ENCODE peak calls at places on chromosomes 3 and 15, in eight cellular contexts. X is K562, A is A549, L is IMR-90, T is H1, O is HepG2, I is WTC11, M is SK-N-SH. H is an unnamed sample.

GRCh38 chr15:100694381-100695012 is 92.1 kb downstream of the ASB7 start:
- DNase-seq in T (no peak), L (peak; percentile 62), A (no peak), I (no peak), X (no peak), O (no peak), M (no peak), H (no peak)

GRCh38 chr3:155352900-155353490 is 59.5 kb upstream of the STRIT1 start:
- DNase-seq in X (no peak), O (peak; percentile 21), M (peak; percentile 31), L (peak; percentile 21), A (peak; percentile 52), I (no peak), T (no peak), H (no peak)

GRCh38 chr15:75785771-75786563 is 57.3 kb upstream of the UBE2Q2 start:
- DNase-seq in X (peak; percentile 44), I (peak; percentile 74), M (peak; percentile 86), T (peak; percentile 59), O (peak; percentile 31), L (no peak), A (peak; percentile 13), H (no peak)

GRCh38 chr3:136547293-136547692 is 204.9 kb downstream of the STAG1 start:
- DNase-seq in T (no peak), X (no peak), L (peak; percentile 55), A (no peak), O (no peak), I (no peak), M (no peak), H (peak; percentile 9)

GRCh38 chr3:187186801-187187421 is 10.4 kb upstream of the RTP1 start:
- DNase-seq in X (peak; percentile 28), I (no peak), A (peak; percentile 22), M (no peak), L (peak; percentile 94), T (no peak), O (peak; percentile 12), H (no peak)

GRCh38 chr15:68335251-68335650 is 57.7 kb downstream of the FEM1B start:
- DNase-seq in A (peak; percentile 22), M (no peak), O (no peak), I (no peak), T (no peak), L (no peak), X (no peak), H (no peak)

GRCh38 chr3:194572131-194572789 is 61.0 kb downstream of the TMEM44 start:
- DNase-seq in I (no peak), O (peak; percentile 90), T (no peak), M (no peak), X (peak; percentile 75), L (peak; percentile 97), A (peak; percentile 46), H (no peak)

GRCh38 chr15:41559239-41559488 is 152 bp downstream of the TYRO3 start:
- DNase-seq in A (no peak), O (no peak), L (no peak), T (no peak), M (no peak), I (no peak), X (no peak), H (no peak)

GRCh38 chr3:134317106-134317947 is 56.9 kb downstream of the AMOTL2 start:
- DNase-seq in X (no peak), L (no peak), O (no peak), A (peak; percentile 67), T (no peak), M (no peak), I (no peak), H (no peak)

GRCh38 chr3:193848547-193848946 is 255.5 kb downstream of the OPA1 start:
- DNase-seq in A (no peak), I (no peak), T (no peak), L (no peak), O (no peak), M (no peak), X (no peak), H (no peak)

GRCh38 chr15:48550822-48551525 is 94.5 kb downstream of the FBN1 start:
- DNase-seq in X (peak; percentile 11), A (no peak), M (no peak), L (no peak), I (no peak), T (no peak), O (no peak), H (no peak)

GRCh38 chr15:51260262-51260661 is 78.1 kb downstream of the CYP19A1 start:
- DNase-seq in A (no peak), X (no peak), T (no peak), O (no peak), L (peak; percentile 8), I (no peak), M (peak; percentile 61), H (no peak)

GRCh38 chr3:153977148-153977547 is 144.0 kb upstream of the ARHGEF26 start:
- DNase-seq in I (no peak), M (no peak), X (no peak), L (no peak), T (no peak), A (no peak), O (no peak), H (no peak)

GRCh38 chr3:53225651-53226050 is 30.2 kb downstream of the TKT start:
- DNase-seq in O (no peak), I (no peak), L (no peak), A (no peak), X (no peak), M (no peak), T (no peak), H (no peak)

GRCh38 chr3:190618349-190619030 is 104.6 kb downstream of the IL1RAP start:
- DNase-seq in X (no peak), O (peak; percentile 4), M (no peak), A (no peak), I (no peak), T (no peak), L (peak; percentile 11), H (no peak)
- TF ChIP-seq USF2 in X (no peak), O (no peak), M (no peak), A (no peak), I (no peak), T (no peak), L (no peak), H (no peak)

DNA sequence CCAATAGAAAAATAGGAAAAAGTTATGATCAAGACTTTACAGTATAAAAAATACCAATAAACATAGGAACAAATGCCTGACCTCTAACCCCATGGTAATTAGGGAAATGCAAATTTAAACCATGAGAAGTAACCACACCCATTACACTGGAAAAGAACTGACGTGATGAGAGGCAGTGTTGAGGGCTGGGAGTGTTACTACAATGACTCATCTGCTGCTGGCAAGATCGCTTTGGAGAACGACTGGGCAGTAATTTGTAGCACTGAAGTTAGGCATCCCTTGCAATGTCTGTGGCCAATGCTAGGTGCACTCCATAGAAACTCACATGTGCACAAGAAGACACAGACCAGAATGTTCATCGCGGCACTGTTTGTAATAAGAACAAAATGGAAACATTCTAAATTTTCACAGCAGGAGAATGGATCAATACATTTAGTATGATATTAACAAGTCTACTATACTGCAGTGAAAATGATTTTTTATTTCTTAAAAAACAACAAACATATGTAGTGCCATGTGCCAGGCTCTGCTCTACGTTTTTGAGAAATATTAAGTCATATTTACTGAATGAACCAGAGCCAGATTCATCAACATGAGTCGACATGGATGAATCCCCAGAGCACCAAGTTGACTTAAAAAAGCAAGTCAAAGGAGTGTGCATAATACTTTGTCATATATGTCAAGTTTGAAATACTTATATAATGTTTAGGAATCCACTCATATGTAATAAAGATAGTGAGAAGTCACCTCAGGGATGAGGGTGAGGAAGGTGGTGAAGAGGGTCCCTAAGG is 37.6 kb upstream of the EPHB3 start:
- DNase-seq in I (no peak), O (no peak), M (no peak), A (peak; percentile 31), L (peak; percentile 67), T (no peak), X (peak; percentile 26), H (no peak)
- TF ChIP-seq USF2 in I (no peak), O (no peak), M (no peak), A (no peak), L (no peak), T (no peak), X (no peak), H (no peak)

GRCh38 chr15:66232267-66232625 is 21.3 kb downstream of the MEGF11 start:
- DNase-seq in T (no peak), I (no peak), M (no peak), L (no peak), X (no peak), O (no peak), A (no peak), H (no peak)

GRCh38 chr15:66228807-66229557 is 24.6 kb downstream of the MEGF11 start:
- DNase-seq in X (no peak), L (no peak), M (no peak), T (no peak), O (no peak), I (no peak), A (no peak), H (no peak)

GRCh38 chr15:66229790-66230460 is 23.6 kb downstream of the MEGF11 start:
- DNase-seq in X (no peak), L (no peak), A (no peak), T (no peak), M (no peak), I (no peak), O (no peak), H (no peak)

GRCh38 chr15:66233487-66234415 is 19.8 kb downstream of the MEGF11 start:
- DNase-seq in T (no peak), X (peak; percentile 62), O (peak; percentile 23), L (no peak), A (peak; percentile 64), I (peak; percentile 78), M (no peak), H (no peak)

DNA sequence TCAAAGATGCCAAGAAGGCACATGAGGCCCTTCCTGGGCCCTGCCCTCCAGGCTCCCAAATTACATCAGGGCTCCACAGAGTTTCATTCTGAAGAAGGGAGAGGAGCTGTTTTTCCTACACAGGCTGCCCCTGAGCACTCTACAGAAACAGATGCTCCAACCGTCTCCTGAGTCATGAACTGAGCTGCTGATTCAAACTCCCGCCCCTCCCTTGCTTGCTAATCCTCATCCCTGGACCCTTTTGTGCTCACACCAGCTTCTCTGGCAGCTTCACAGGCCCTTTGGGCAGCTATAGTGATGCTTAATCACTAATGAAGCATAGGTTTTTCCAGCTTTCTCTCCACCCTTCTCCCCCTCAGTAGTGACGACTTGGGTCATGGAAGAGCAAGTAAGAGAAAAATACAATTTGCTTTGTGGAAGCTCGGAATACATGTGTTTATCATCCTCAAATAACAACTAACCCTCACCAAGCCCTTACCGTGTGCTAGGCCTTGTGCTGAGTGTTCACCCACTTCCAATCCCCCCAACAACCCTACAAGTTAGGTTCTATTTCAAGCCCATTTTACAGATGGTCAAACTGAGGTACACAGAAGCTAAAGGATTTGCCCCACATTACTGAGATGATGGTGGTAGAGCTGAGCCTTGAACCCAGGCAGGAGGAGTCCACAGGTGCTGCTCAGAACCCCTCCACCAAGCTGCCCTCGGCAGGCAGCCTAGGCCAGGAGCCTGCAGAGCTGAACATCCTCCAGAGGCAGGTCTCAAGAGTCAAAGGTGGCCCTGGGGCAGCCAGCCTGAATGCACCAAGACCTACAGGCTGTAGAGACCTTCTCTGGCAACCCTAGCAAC is 21.9 kb downstream of the MEGF11 start:
- DNase-seq in X (no peak), M (peak; percentile 42), A (no peak), O (no peak), L (no peak), T (no peak), I (no peak), H (no peak)
- TF ChIP-seq USF2 in X (no peak), M (no peak), A (no peak), O (no peak), L (no peak), T (no peak), I (no peak), H (no peak)

DNA sequence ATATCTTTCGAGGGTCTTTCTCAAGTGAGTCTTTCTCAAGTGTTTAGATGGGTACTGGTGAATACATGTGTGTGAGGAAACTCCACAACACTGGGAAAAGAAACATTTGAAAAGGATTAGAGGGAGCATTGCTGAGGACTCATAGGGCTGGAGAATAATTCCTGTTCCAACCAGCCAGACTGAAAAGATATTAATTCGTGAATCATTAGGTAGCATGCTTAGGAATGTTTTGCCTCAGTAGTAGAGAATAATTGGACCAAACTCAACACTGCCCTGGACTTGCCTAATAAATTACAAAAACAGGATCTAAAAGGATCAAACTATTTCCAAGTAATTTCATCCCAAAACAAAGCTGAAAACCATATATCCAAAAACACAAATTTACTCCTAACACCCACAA is 17.3 kb downstream of the PP2D1 start:
- DNase-seq in L (peak; percentile 10), M (no peak), I (no peak), X (no peak), A (no peak), O (no peak), T (no peak), H (no peak)
- TF ChIP-seq USF2 in L (no peak), M (no peak), I (no peak), X (no peak), A (no peak), O (no peak), T (no peak), H (no peak)

H was measured in GM12878.